ENCODE peak calls at places on chromosomes 11 and 22, in four cellular contexts. One of them, this sample, is unnamed.

GRCh38 chr11:47308050-47308823 is 38.3 kb downstream of the MADD start:
- DNase-seq in stimulated activated CD4-positive, alpha-beta T cell treated with anti-CD3 and anti-CD28 coated beads, Interleukin-4, amount 100 ng/mL, for 48 hours: no peak
- DNase-seq in activated CD4-positive, alpha-beta T cell treated with anti-CD3 and anti-CD28 coated beads, Interleukin-2, amount 50 U/mL, for 24 hours: no peak
- DNase-seq in SW480: no peak
- DNase-seq in this sample: no peak

GRCh38 chr11:121563900-121564822 is 111.4 kb upstream of the SORL1-AS1 start:
- DNase-seq in stimulated activated CD4-positive, alpha-beta T cell treated with anti-CD3 and anti-CD28 coated beads, Interleukin-4, amount 100 ng/mL, for 48 hours: no peak
- DNase-seq in activated CD4-positive, alpha-beta T cell treated with anti-CD3 and anti-CD28 coated beads, Interleukin-2, amount 50 U/mL, for 24 hours: no peak
- DNase-seq in SW480: no peak
- DNase-seq in this sample: no peak

GRCh38 chr22:50675553-50676199 is 3.1 kb downstream of the SHANK3 start:
- DNase-seq in stimulated activated CD4-positive, alpha-beta T cell treated with anti-CD3 and anti-CD28 coated beads, Interleukin-4, amount 100 ng/mL, for 48 hours: no peak
- DNase-seq in SW480: no peak
- DNase-seq in activated CD4-positive, alpha-beta T cell treated with anti-CD3 and anti-CD28 coated beads, Interleukin-2, amount 50 U/mL, for 24 hours: no peak
- DNase-seq in this sample: no peak

GRCh38 chr11:76073716-76074115 is 132.6 kb downstream of the WNT11 start:
- DNase-seq in stimulated activated CD4-positive, alpha-beta T cell treated with anti-CD3 and anti-CD28 coated beads, Interleukin-4, amount 100 ng/mL, for 48 hours: no peak
- DNase-seq in SW480: no peak
- DNase-seq in activated CD4-positive, alpha-beta T cell treated with anti-CD3 and anti-CD28 coated beads, Interleukin-2, amount 50 U/mL, for 24 hours: no peak
- DNase-seq in this sample: no peak

GRCh38 chr11:1163911-1164735 is 6.4 kb downstream of the MUC5AC start:
- DNase-seq in stimulated activated CD4-positive, alpha-beta T cell treated with anti-CD3 and anti-CD28 coated beads, Interleukin-4, amount 100 ng/mL, for 48 hours: no peak
- DNase-seq in activated CD4-positive, alpha-beta T cell treated with anti-CD3 and anti-CD28 coated beads, Interleukin-2, amount 50 U/mL, for 24 hours: no peak
- DNase-seq in SW480: no peak
- DNase-seq in this sample: no peak

GRCh38 chr22:46319319-46319718 is 16.2 kb upstream of the TRMU start:
- DNase-seq in SW480: no peak
- DNase-seq in activated CD4-positive, alpha-beta T cell treated with anti-CD3 and anti-CD28 coated beads, Interleukin-2, amount 50 U/mL, for 24 hours: no peak
- DNase-seq in stimulated activated CD4-positive, alpha-beta T cell treated with anti-CD3 and anti-CD28 coated beads, Interleukin-4, amount 100 ng/mL, for 48 hours: no peak
- DNase-seq in this sample: no peak

GRCh38 chr11:59197990-59198389 is 14.7 kb downstream of the MPEG1 start:
- DNase-seq in stimulated activated CD4-positive, alpha-beta T cell treated with anti-CD3 and anti-CD28 coated beads, Interleukin-4, amount 100 ng/mL, for 48 hours: no peak
- DNase-seq in SW480: no peak
- DNase-seq in activated CD4-positive, alpha-beta T cell treated with anti-CD3 and anti-CD28 coated beads, Interleukin-2, amount 50 U/mL, for 24 hours: no peak
- DNase-seq in this sample: peak; percentile 87

GRCh38 chr22:36065775-36066544 is 37.3 kb upstream of the RBFOX2 start:
- DNase-seq in stimulated activated CD4-positive, alpha-beta T cell treated with anti-CD3 and anti-CD28 coated beads, Interleukin-4, amount 100 ng/mL, for 48 hours: peak; percentile 68
- DNase-seq in SW480: peak; percentile 85
- DNase-seq in activated CD4-positive, alpha-beta T cell treated with anti-CD3 and anti-CD28 coated beads, Interleukin-2, amount 50 U/mL, for 24 hours: peak; percentile 34
- DNase-seq in this sample: peak; percentile 97

GRCh38 chr11:103358251-103358650 is 249.0 kb downstream of the DYNC2H1 start:
- DNase-seq in activated CD4-positive, alpha-beta T cell treated with anti-CD3 and anti-CD28 coated beads, Interleukin-2, amount 50 U/mL, for 24 hours: no peak
- DNase-seq in stimulated activated CD4-positive, alpha-beta T cell treated with anti-CD3 and anti-CD28 coated beads, Interleukin-4, amount 100 ng/mL, for 48 hours: no peak
- DNase-seq in SW480: no peak
- DNase-seq in this sample: no peak

GRCh38 chr11:113447621-113448310 is 27.4 kb downstream of the DRD2 start:
- DNase-seq in SW480: peak; percentile 46
- DNase-seq in stimulated activated CD4-positive, alpha-beta T cell treated with anti-CD3 and anti-CD28 coated beads, Interleukin-4, amount 100 ng/mL, for 48 hours: no peak
- DNase-seq in activated CD4-positive, alpha-beta T cell treated with anti-CD3 and anti-CD28 coated beads, Interleukin-2, amount 50 U/mL, for 24 hours: no peak
- DNase-seq in this sample: no peak

GRCh38 chr11:77203901-77204755 is 76.1 kb downstream of the MYO7A start:
- DNase-seq in stimulated activated CD4-positive, alpha-beta T cell treated with anti-CD3 and anti-CD28 coated beads, Interleukin-4, amount 100 ng/mL, for 48 hours: no peak
- DNase-seq in activated CD4-positive, alpha-beta T cell treated with anti-CD3 and anti-CD28 coated beads, Interleukin-2, amount 50 U/mL, for 24 hours: no peak
- DNase-seq in SW480: no peak
- DNase-seq in this sample: peak; percentile 21

GRCh38 chr22:43529954-43530863 is 118.4 kb downstream of the MPPED1 start:
- DNase-seq in activated CD4-positive, alpha-beta T cell treated with anti-CD3 and anti-CD28 coated beads, Interleukin-2, amount 50 U/mL, for 24 hours: no peak
- DNase-seq in stimulated activated CD4-positive, alpha-beta T cell treated with anti-CD3 and anti-CD28 coated beads, Interleukin-4, amount 100 ng/mL, for 48 hours: no peak
- DNase-seq in SW480: no peak
- DNase-seq in this sample: no peak

GRCh38 chr22:26483439-26484359 is at the start of the genes HPS4 and SRRD:
- DNase-seq in stimulated activated CD4-positive, alpha-beta T cell treated with anti-CD3 and anti-CD28 coated beads, Interleukin-4, amount 100 ng/mL, for 48 hours: peak; percentile 86
- DNase-seq in SW480: peak; percentile 86
- DNase-seq in activated CD4-positive, alpha-beta T cell treated with anti-CD3 and anti-CD28 coated beads, Interleukin-2, amount 50 U/mL, for 24 hours: peak; percentile 84
- DNase-seq in this sample: peak; percentile 99

GRCh38 chr22:50340157-50340879 is 2.8 kb upstream of the PPP6R2 start:
- DNase-seq in stimulated activated CD4-positive, alpha-beta T cell treated with anti-CD3 and anti-CD28 coated beads, Interleukin-4, amount 100 ng/mL, for 48 hours: no peak
- DNase-seq in activated CD4-positive, alpha-beta T cell treated with anti-CD3 and anti-CD28 coated beads, Interleukin-2, amount 50 U/mL, for 24 hours: no peak
- DNase-seq in SW480: peak; percentile 22
- DNase-seq in this sample: no peak

GRCh38 chr11:24253237-24253760 is 243.6 kb upstream of the LUZP2 start:
- DNase-seq in stimulated activated CD4-positive, alpha-beta T cell treated with anti-CD3 and anti-CD28 coated beads, Interleukin-4, amount 100 ng/mL, for 48 hours: no peak
- DNase-seq in activated CD4-positive, alpha-beta T cell treated with anti-CD3 and anti-CD28 coated beads, Interleukin-2, amount 50 U/mL, for 24 hours: no peak
- DNase-seq in SW480: no peak
- DNase-seq in this sample: no peak

GRCh38 chr11:75474240-75474639 is 41.2 kb upstream of the KLHL35 start:
- DNase-seq in SW480: no peak
- DNase-seq in stimulated activated CD4-positive, alpha-beta T cell treated with anti-CD3 and anti-CD28 coated beads, Interleukin-4, amount 100 ng/mL, for 48 hours: no peak
- DNase-seq in activated CD4-positive, alpha-beta T cell treated with anti-CD3 and anti-CD28 coated beads, Interleukin-2, amount 50 U/mL, for 24 hours: no peak
- DNase-seq in this sample: no peak

GRCh38 chr22:39292561-39293074 is 26.8 kb downstream of the RPL3 start:
- DNase-seq in activated CD4-positive, alpha-beta T cell treated with anti-CD3 and anti-CD28 coated beads, Interleukin-2, amount 50 U/mL, for 24 hours: no peak
- DNase-seq in stimulated activated CD4-positive, alpha-beta T cell treated with anti-CD3 and anti-CD28 coated beads, Interleukin-4, amount 100 ng/mL, for 48 hours: no peak
- DNase-seq in SW480: peak; percentile 97
- DNase-seq in this sample: peak; percentile 89

GRCh38 chr11:3123761-3124733 is 41.1 kb downstream of the OSBPL5 start:
- DNase-seq in stimulated activated CD4-positive, alpha-beta T cell treated with anti-CD3 and anti-CD28 coated beads, Interleukin-4, amount 100 ng/mL, for 48 hours: no peak
- DNase-seq in SW480: peak; percentile 19
- DNase-seq in activated CD4-positive, alpha-beta T cell treated with anti-CD3 and anti-CD28 coated beads, Interleukin-2, amount 50 U/mL, for 24 hours: no peak
- DNase-seq in this sample: peak; percentile 79

GRCh38 chr11:127042445-127042844 is 41.9 kb upstream of the KIRREL3 start:
- DNase-seq in activated CD4-positive, alpha-beta T cell treated with anti-CD3 and anti-CD28 coated beads, Interleukin-2, amount 50 U/mL, for 24 hours: no peak
- DNase-seq in SW480: no peak
- DNase-seq in stimulated activated CD4-positive, alpha-beta T cell treated with anti-CD3 and anti-CD28 coated beads, Interleukin-4, amount 100 ng/mL, for 48 hours: no peak
- DNase-seq in this sample: no peak

GRCh38 chr11:107733518-107733917 is 21.7 kb upstream of the SLN start:
- DNase-seq in activated CD4-positive, alpha-beta T cell treated with anti-CD3 and anti-CD28 coated beads, Interleukin-2, amount 50 U/mL, for 24 hours: no peak
- DNase-seq in SW480: no peak
- DNase-seq in stimulated activated CD4-positive, alpha-beta T cell treated with anti-CD3 and anti-CD28 coated beads, Interleukin-4, amount 100 ng/mL, for 48 hours: no peak
- DNase-seq in this sample: no peak

GRCh38 chr11:43517518-43517917 is 158.8 kb downstream of the TTC17 start:
- DNase-seq in stimulated activated CD4-positive, alpha-beta T cell treated with anti-CD3 and anti-CD28 coated beads, Interleukin-4, amount 100 ng/mL, for 48 hours: no peak
- DNase-seq in SW480: no peak
- DNase-seq in activated CD4-positive, alpha-beta T cell treated with anti-CD3 and anti-CD28 coated beads, Interleukin-2, amount 50 U/mL, for 24 hours: no peak
- DNase-seq in this sample: no peak

GRCh38 chr11:121249039-121249663 is 43.4 kb upstream of the SC5D start:
- DNase-seq in SW480: peak; percentile 59
- DNase-seq in stimulated activated CD4-positive, alpha-beta T cell treated with anti-CD3 and anti-CD28 coated beads, Interleukin-4, amount 100 ng/mL, for 48 hours: no peak
- DNase-seq in activated CD4-positive, alpha-beta T cell treated with anti-CD3 and anti-CD28 coated beads, Interleukin-2, amount 50 U/mL, for 24 hours: no peak
- DNase-seq in this sample: peak; percentile 37

This sample was measured in upper lobe of left lung.